ENCODE peak calls at places on chromosomes 6 and 20, in five cellular contexts. R is small intestine, P is dorsolateral prefrontal cortex, F is breast epithelium, B is MM.1S. H is an unnamed sample.

GRCh38 chr6:13927203-13927602 is 2.5 kb downstream of the RNF182 start:
- DNase-seq in R (no peak), P (no peak), F (no peak), B (no peak), H (no peak)

GRCh38 chr20:13401596-13401995 is 180.5 kb downstream of the ISM1 start:
- DNase-seq in R (no peak), P (no peak), F (no peak), B (no peak), H (no peak)

GRCh38 chr20:44056010-44056698 is 130.8 kb downstream of the JPH2 start:
- DNase-seq in R (peak; percentile 9), P (no peak), F (peak; percentile 13), B (peak; percentile 56), H (no peak)

GRCh38 chr6:33208089-33208967 is at the start of gene RING1:
- DNase-seq in R (peak; percentile 79), P (peak; percentile 94), F (peak; percentile 87), B (peak; percentile 72), H (peak; percentile 69)

GRCh38 chr6:144265061-144265357 is 20.1 kb upstream of the UTRN start:
- DNase-seq in R (no peak), P (no peak), F (no peak), B (no peak), H (no peak)

GRCh38 chr6:16948376-16948775 is 153.5 kb upstream of the STMND1 start:
- DNase-seq in R (no peak), P (no peak), F (no peak), B (no peak), H (no peak)

GRCh38 chr20:44743916-44744655 is 1.6 kb upstream of the KCNK15 start:
- DNase-seq in R (no peak), P (no peak), F (no peak), B (no peak), H (no peak)

GRCh38 chr6:252775-253526 is 39.3 kb upstream of the DUSP22 start:
- DNase-seq in R (no peak), P (no peak), F (no peak), B (peak; percentile 77), H (no peak)

GRCh38 chr20:16216227-16217210 is 356.7 kb downstream of the KIF16B start:
- DNase-seq in R (no peak), P (no peak), F (no peak), B (no peak), H (no peak)

GRCh38 chr6:131258816-131259476 is 123.7 kb downstream of the AKAP7 start:
- DNase-seq in R (no peak), P (no peak), F (no peak), B (no peak), H (no peak)

GRCh38 chr20:36645998-36646397 is at the start of gene SLA2:
- DNase-seq in R (peak; percentile 53), P (no peak), F (no peak), B (no peak), H (no peak)

GRCh38 chr6:132716238-132716637 is 2.4 kb upstream of the VNN1 start:
- DNase-seq in R (no peak), P (no peak), F (no peak), B (no peak), H (no peak)

GRCh38 chr6:132714160-132714559 is 305 bp upstream of the VNN1 start:
- DNase-seq in R (no peak), P (no peak), F (no peak), B (no peak), H (no peak)

GRCh38 chr6:132715204-132715603 is 1.3 kb upstream of the VNN1 start:
- DNase-seq in R (peak; percentile 91), P (peak; percentile 50), F (no peak), B (no peak), H (peak; percentile 14)

GRCh38 chr6:132712366-132712765 is 1.5 kb downstream of the VNN1 start:
- DNase-seq in R (peak; percentile 87), P (no peak), F (no peak), B (no peak), H (no peak)

GRCh38 chr6:132713355-132714134 is at the start of gene VNN1:
- DNase-seq in R (peak; percentile 96), P (no peak), F (no peak), B (no peak), H (no peak)
- H3K27ac ChIP-seq in R (peak within 1 kb of the TSS; percentile 80), P (no peak within 1 kb of the TSS), F (no peak within 1 kb of the TSS), B (no peak within 1 kb of the TSS), H (no peak within 1 kb of the TSS)

GRCh38 chr6:170137911-170138910 is 152.7 kb downstream of the DLL1 start:
- DNase-seq in R (no peak), P (peak; percentile 32), F (no peak), B (no peak), H (no peak)

GRCh38 chr6:170135461-170135820 is 155.4 kb downstream of the DLL1 start:
- DNase-seq in R (no peak), P (no peak), F (no peak), B (no peak), H (no peak)

GRCh38 chr6:170135821-170136471 is 154.9 kb downstream of the DLL1 start:
- DNase-seq in R (no peak), P (peak; percentile 31), F (no peak), B (no peak), H (no peak)

GRCh38 chr6:170136541-170137175 is 154.2 kb downstream of the DLL1 start:
- DNase-seq in R (no peak), P (peak; percentile 38), F (no peak), B (no peak), H (no peak)

DNA sequence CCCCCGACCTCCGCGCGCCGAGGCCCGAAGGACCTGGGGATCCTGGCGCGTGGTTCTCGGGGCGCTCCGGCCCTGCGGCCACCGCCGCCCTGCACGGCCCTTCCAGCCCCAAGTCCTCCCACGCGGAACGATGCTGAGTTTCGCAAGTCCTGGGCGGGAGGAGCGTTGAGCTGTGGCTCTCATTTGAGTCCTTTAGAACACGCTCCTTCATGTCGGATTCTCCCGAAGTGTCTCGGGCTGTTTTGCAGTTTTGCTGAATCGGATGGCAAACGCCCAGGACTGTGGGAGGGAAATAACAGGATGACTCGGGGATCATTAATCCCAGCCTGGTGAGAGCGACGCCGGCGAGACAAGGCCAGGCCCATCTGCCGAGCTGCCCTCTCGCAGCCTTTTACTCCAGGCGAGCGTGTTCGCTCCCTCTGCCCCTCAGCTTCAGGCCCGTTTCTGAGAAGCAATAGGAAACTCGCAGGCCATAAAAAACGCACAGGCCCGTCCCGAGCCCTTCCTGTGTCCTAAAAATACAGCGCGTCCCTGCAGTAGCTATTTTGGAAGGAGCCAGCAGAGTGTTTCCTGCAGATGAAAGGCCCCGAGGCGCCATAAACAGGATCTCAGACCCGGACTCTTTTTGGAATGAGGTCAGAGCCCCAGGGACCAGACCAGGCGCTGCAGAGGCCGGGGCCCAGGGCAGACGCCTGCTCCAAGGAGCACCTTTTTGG is 153.5 kb downstream of the DLL1 start:
- DNase-seq in R (no peak), P (peak; percentile 45), F (peak; percentile 67), B (no peak), H (no peak)
- H3K27ac ChIP-seq in R (no peak overlapping the region), P (peak overlapping the region; percentile 71), F (peak overlapping the region; percentile 94), B (no peak overlapping the region), H (peak overlapping the region; percentile 74)

GRCh38 chr20:31608256-31608980 is 3.3 kb downstream of the ID1 start:
- DNase-seq in R (peak; percentile 95), P (peak; percentile 56), F (peak; percentile 71), B (no peak), H (peak; percentile 30)
- H3K27ac ChIP-seq in R (peak overlapping the region; percentile 98), P (peak overlapping the region; percentile 90), F (peak overlapping the region; percentile 50), B (no peak overlapping the region), H (no peak overlapping the region)

DNA sequence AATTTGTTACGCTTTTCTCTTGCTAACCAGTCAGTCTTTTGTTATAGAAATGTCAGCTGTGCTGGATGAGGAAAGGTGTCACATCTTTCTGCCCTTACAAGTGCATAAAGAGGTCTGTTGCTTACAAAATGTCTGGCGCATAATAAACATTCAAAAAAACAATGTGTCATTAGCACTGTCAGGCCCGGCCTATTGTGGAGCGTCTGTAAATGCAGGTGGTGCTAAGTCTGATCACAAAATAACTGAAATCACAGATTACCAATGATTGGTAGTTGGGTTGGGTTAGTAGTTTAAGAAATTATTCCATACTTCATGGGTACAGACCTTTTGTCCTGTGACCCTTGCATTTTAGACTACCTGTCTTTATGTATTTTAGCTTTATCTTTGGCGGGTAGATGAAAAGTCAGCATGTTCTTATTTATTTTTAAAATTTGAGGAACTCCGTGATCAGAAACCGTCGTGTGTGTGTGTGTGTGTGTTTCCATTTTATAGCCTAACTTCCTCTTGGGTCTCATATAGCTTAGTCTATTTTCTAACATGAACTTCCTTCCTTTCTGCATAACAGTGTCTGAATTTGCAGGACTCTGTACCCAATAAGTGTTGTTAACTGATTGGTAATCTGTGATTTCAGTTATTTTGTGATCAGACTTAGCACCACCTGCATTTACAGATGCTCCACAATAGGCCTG is 88.1 kb upstream of the IFNGR1 start:
- DNase-seq in R (no peak), P (no peak), F (no peak), B (no peak), H (no peak)
- H3K27ac ChIP-seq in R (no peak overlapping the region), P (no peak overlapping the region), F (no peak overlapping the region), B (no peak overlapping the region), H (peak overlapping the region; percentile 19)

DNA sequence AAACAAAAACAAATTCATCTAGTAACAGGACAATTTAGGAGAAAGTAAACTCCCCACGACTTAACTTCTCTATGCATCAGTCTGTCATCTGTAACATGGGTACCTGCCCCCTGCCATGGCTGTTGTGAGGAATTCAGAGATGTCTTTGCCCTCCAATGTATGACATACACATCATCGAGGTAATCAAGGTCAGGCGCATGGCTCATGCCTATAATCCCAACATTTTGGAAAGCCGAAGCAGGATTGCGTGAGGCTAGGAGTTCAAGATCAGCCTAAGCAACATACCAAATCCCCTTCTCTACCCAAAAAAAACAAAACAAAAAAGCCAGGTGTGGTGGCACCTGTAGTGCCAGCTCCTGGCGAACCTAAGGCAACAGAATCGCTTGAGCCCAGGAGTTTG is 9.0 kb downstream of the EEF1A1 start:
- DNase-seq in R (no peak), P (no peak), F (no peak), B (no peak), H (no peak)
- H3K27ac ChIP-seq in R (no peak overlapping the region), P (no peak overlapping the region), F (no peak overlapping the region), B (no peak overlapping the region), H (no peak overlapping the region)

GRCh38 chr6:111590209-111590955 is 15.3 kb downstream of the TRAF3IP2 start:
- DNase-seq in R (no peak), P (no peak), F (no peak), B (no peak), H (no peak)

GRCh38 chr6:111589366-111589765 is 16.3 kb downstream of the TRAF3IP2 start:
- DNase-seq in R (peak; percentile 63), P (no peak), F (no peak), B (no peak), H (no peak)

GRCh38 chr6:111586554-111586953 is 19.1 kb downstream of the TRAF3IP2 start:
- DNase-seq in R (no peak), P (no peak), F (no peak), B (peak; percentile 12), H (no peak)

GRCh38 chr6:111585969-111586315 is 19.7 kb downstream of the TRAF3IP2 start:
- DNase-seq in R (no peak), P (no peak), F (no peak), B (no peak), H (no peak)

DNA sequence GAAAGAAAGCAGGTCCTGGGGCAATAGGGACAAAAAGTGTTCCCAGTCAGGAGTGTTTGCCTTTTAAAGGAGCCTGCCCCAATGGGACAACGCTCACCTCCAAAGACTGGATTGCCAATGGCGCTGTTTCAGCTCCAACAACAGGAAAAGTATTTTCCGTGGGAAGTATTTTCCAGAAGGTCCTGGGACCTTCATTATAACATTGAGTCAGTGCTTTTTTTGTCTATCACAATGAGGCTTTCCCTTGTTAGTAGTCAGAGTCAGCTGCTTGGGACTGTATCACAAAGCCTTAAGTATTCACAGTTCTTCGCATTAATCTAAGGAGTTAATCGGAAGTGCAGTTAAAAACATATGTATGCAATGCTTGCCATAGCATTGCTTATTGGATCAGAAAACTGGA is 17.3 kb downstream of the TRAF3IP2 start:
- DNase-seq in R (no peak), P (no peak), F (no peak), B (no peak), H (no peak)
- H3K27ac ChIP-seq in R (no peak overlapping the region), P (no peak overlapping the region), F (peak overlapping the region; percentile 14), B (no peak overlapping the region), H (no peak overlapping the region)

GRCh38 chr6:112575309-112575834 is 228.2 kb downstream of the RFPL4B start:
- DNase-seq in R (no peak), P (no peak), F (no peak), B (no peak), H (no peak)
- H3K27ac ChIP-seq in R (no peak overlapping the region), P (no peak overlapping the region), F (no peak overlapping the region), B (no peak overlapping the region), H (no peak overlapping the region)

H was measured in caudate nucleus.